ENCODE peak calls at places on chromosome 21, in six cellular contexts. K is SJSA1, B is cardiac muscle cell, M is A673, T is left ventricle myocardium inferior, Z is breast epithelium. C is an unnamed sample.

GRCh38 chr21:35648512-35648911 is 411.8 kb downstream of the SETD4 start:
- DNase-seq in K (no peak), B (no peak), M (no peak), T (no peak), Z (no peak), C (no peak)

GRCh38 chr21:41138711-41139110 is 29.2 kb upstream of the BACE2 start:
- DNase-seq in K (no peak), B (no peak), M (no peak), T (no peak), Z (no peak), C (no peak)

GRCh38 chr21:43687566-43688395 is 28.4 kb downstream of the RRP1B start:
- DNase-seq in K (no peak), B (no peak), M (no peak), T (no peak), Z (no peak), C (no peak)

GRCh38 chr21:38367646-38368045 is 110.9 kb downstream of the KCNJ15 start:
- DNase-seq in K (no peak), B (no peak), M (no peak), T (no peak), Z (no peak), C (no peak)

GRCh38 chr21:46218906-46219590 is 9.5 kb downstream of the LSS start:
- DNase-seq in K (no peak), B (no peak), M (no peak), T (no peak), Z (peak; percentile 50), C (no peak)

GRCh38 chr21:35015435-35016024 is 33.6 kb downstream of the RUNX1 start:
- DNase-seq in K (no peak), B (no peak), M (no peak), T (no peak), Z (no peak), C (no peak)

GRCh38 chr21:39630191-39630591 is 17.5 kb downstream of the B3GALT5 start:
- DNase-seq in K (peak; percentile 67), B (no peak), M (no peak), T (no peak), Z (no peak), C (no peak)

GRCh38 chr21:46269466-46269865 is 15.9 kb downstream of the MCM3AP start:
- DNase-seq in K (no peak), B (no peak), M (no peak), T (no peak), Z (no peak), C (no peak)

GRCh38 chr21:45981154-45981606 is 390 bp upstream of the COL6A1 start:
- DNase-seq in K (peak; percentile 89), B (peak; percentile 94), M (peak; percentile 90), T (peak; percentile 84), Z (peak; percentile 68), C (peak; percentile 84)

GRCh38 chr21:41961753-41962152 is 7.9 kb upstream of the C2CD2 start:
- DNase-seq in K (no peak), B (no peak), M (no peak), T (no peak), Z (peak; percentile 14), C (no peak)

GRCh38 chr21:43282358-43283120 is 113.7 kb downstream of the CRYAA start:
- DNase-seq in K (no peak), B (no peak), M (no peak), T (peak; percentile 14), Z (no peak), C (peak; percentile 6)

GRCh38 chr21:42189860-42190491 is 29.0 kb upstream of the ABCG1 start:
- DNase-seq in K (no peak), B (no peak), M (no peak), T (no peak), Z (no peak), C (no peak)

DNA sequence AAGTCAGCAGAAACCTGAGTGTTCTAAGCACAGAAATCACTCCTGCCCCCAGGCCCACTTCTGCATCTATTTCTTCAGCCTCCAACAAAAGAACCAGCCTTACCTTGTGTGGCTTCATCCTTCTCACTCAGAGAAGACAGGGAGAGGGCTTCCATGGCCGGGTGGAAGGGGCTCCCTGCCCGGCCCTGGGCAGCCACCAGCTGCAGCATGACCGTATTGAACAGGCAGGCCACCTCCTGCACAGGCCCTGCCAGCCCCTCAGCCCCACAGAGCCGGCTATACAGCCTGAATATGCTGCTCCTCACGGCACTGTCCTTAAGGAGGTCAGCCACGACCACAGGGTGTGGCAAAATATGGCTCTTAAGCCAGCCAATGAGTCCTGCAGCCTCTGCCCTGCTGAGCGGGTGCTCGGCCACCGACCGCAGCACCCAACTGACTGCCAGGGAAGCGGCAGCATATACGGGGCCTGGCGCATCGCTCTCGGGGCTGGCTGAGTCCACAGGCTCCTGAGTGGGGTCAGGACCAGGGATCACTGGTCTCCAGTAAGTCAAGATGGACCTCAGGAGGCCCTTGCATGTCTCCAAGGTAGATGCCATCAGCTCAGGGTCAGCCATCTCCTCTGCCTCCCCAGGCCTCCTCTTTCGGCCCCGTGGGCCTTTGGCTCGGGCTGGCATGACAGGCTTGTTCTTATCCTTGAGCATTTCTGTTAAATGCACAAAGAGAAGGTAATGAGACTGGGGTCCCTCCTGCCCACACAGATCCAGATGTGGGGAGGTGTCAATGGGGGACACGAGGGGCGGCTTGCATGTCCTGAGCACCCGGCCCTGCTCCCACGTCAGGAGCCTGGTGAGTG is 17.9 kb downstream of the MRAP start:
- DNase-seq in K (no peak), B (no peak), M (no peak), T (no peak), Z (no peak), C (no peak)
- H3K36me3 ChIP-seq in K (peaks cover 84% of the 10 kb centered on the region), B (peaks cover 30% of the 10 kb centered on the region), M (peaks cover 70% of the 10 kb centered on the region), T (peaks cover 78% of the 10 kb centered on the region), Z (peaks cover 8% of the 10 kb centered on the region), C (peaks cover 98% of the 10 kb centered on the region)

GRCh38 chr21:25910809-25911208 is 176.0 kb downstream of the GABPA start:
- DNase-seq in K (no peak), B (no peak), M (no peak), T (no peak), Z (no peak), C (no peak)

GRCh38 chr21:25909341-25909740 is 174.6 kb downstream of the GABPA start:
- DNase-seq in K (no peak), B (no peak), M (no peak), T (no peak), Z (no peak), C (no peak)

GRCh38 chr21:25911730-25912401 is 177.1 kb downstream of the GABPA start:
- DNase-seq in K (no peak), B (no peak), M (peak; percentile 48), T (peak; percentile 24), Z (no peak), C (no peak)

GRCh38 chr21:25913488-25913887 is 178.7 kb downstream of the GABPA start:
- DNase-seq in K (no peak), B (peak; percentile 38), M (peak; percentile 67), T (no peak), Z (no peak), C (no peak)

GRCh38 chr21:25912402-25912746 is 177.6 kb downstream of the GABPA start:
- DNase-seq in K (no peak), B (no peak), M (no peak), T (no peak), Z (no peak), C (no peak)
- H3K27ac ChIP-seq in K (no peak overlapping the region), B (no peak overlapping the region), M (no peak overlapping the region), T (peak overlapping the region; percentile 2), Z (no peak overlapping the region), C (no peak overlapping the region)

GRCh38 chr21:27776925-27777553 is 810.2 kb upstream of the ADAMTS5 start:
- DNase-seq in K (no peak), B (peak; percentile 83), M (peak; percentile 3), T (peak; percentile 25), Z (no peak), C (no peak)

GRCh38 chr21:27772816-27773215 is 805.9 kb upstream of the ADAMTS5 start:
- DNase-seq in K (no peak), B (peak; percentile 72), M (no peak), T (no peak), Z (no peak), C (no peak)

GRCh38 chr21:27769763-27770162 is 802.9 kb upstream of the ADAMTS5 start:
- DNase-seq in K (no peak), B (peak; percentile 43), M (no peak), T (no peak), Z (no peak), C (no peak)

GRCh38 chr21:27771938-27772505 is 805.1 kb upstream of the ADAMTS5 start:
- DNase-seq in K (no peak), B (no peak), M (peak; percentile 5), T (no peak), Z (no peak), C (no peak)
- H3K9me3 ChIP-seq in K (no peaks in the 10 kb centered on the region), B (no peaks in the 10 kb centered on the region), M (no peaks in the 10 kb centered on the region), T (peaks cover 2% of the 10 kb centered on the region), Z (no peaks in the 10 kb centered on the region), C (no peaks in the 10 kb centered on the region)

GRCh38 chr21:44766818-44767354 is 34.7 kb downstream of the UBE2G2 start:
- DNase-seq in K (no peak), B (no peak), M (no peak), T (no peak), Z (no peak), C (no peak)

GRCh38 chr21:44767834-44768831 is 33.5 kb downstream of the UBE2G2 start:
- DNase-seq in K (no peak), B (no peak), M (no peak), T (no peak), Z (no peak), C (no peak)

GRCh38 chr21:44773291-44773932 is 28.2 kb downstream of the UBE2G2 start:
- DNase-seq in K (no peak), B (no peak), M (peak; percentile 60), T (no peak), Z (no peak), C (no peak)

GRCh38 chr21:44774972-44775371 is 26.6 kb downstream of the UBE2G2 start:
- DNase-seq in K (no peak), B (no peak), M (no peak), T (no peak), Z (no peak), C (no peak)

DNA sequence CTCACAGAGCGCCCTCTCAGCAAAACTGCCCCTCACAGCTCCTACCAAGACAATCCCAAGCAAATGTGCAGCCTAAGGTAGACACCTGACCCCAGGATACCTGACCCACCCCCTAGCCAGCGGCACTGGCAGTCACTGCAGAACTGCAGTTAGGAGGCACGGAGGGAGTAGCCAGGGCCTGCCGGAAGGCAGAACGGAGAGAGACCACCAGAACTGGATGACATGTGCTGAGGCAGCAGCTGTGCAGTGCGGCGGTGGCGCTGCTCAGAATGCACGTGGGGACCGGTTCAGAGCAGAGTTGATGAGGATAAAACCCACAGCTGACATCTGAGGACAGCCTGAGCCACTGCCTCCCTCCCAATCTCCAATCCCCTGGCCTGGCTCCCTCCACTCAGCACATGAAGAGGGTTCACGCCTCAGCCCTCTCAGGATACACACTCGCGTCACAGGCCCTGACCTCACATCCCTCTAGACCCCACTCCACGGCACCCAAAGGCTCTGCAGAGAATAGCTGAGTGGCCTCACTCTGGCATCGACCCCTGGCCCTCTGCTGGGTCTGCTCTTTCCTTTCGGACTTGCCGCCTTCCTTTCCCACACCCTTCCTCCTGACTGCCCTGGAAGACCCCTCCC is 29.6 kb downstream of the UBE2G2 start:
- DNase-seq in K (no peak), B (no peak), M (no peak), T (no peak), Z (no peak), C (no peak)
- H3K36me3 ChIP-seq in K (peaks cover 70% of the 10 kb centered on the region), B (peaks cover 22% of the 10 kb centered on the region), M (peaks cover 76% of the 10 kb centered on the region), T (peaks cover 82% of the 10 kb centered on the region), Z (no peaks in the 10 kb centered on the region), C (peaks cover 88% of the 10 kb centered on the region)

C was measured in psoas muscle.